ENCODE peak calls at places on chromosomes 6 and 20, in ten cellular contexts. One of them, this sample, is unnamed.

GRCh38 chr20:17808782-17809181 is 109.0 kb downstream of the BANF2 start:
- DNase-seq in fibroblast of mammary gland: no peak
- DNase-seq in amniotic stem cell: no peak
- DNase-seq in hippocampal formation: no peak
- DNase-seq in stimulated activated CD4-positive, alpha-beta T cell treated with anti-CD3 and anti-CD28 coated beads, Interleukin-1b, Interleukin-23, amount 100 ng/mL, for 24 hours: no peak
- DNase-seq in posterior vena cava: peak; percentile 49
- DNase-seq in M059J: no peak
- DNase-seq in GM12892: no peak
- DNase-seq in fibroblast of gingiva: no peak
- DNase-seq in effector memory CD4-positive, alpha-beta T cell: no peak
- DNase-seq in this sample: no peak

GRCh38 chr6:77502966-77503365 is 39.7 kb upstream of the HTR1B start:
- DNase-seq in fibroblast of gingiva: no peak
- DNase-seq in fibroblast of mammary gland: no peak
- DNase-seq in hippocampal formation: no peak
- DNase-seq in stimulated activated CD4-positive, alpha-beta T cell treated with anti-CD3 and anti-CD28 coated beads, Interleukin-1b, Interleukin-23, amount 100 ng/mL, for 24 hours: no peak
- DNase-seq in amniotic stem cell: no peak
- DNase-seq in effector memory CD4-positive, alpha-beta T cell: no peak
- DNase-seq in GM12892: no peak
- DNase-seq in M059J: peak; percentile 41
- DNase-seq in posterior vena cava: no peak
- DNase-seq in this sample: no peak

GRCh38 chr6:113697642-113698410 is 159.3 kb upstream of the MARCKS start:
- DNase-seq in fibroblast of gingiva: peak; percentile 82
- DNase-seq in effector memory CD4-positive, alpha-beta T cell: no peak
- DNase-seq in M059J: peak; percentile 97
- DNase-seq in stimulated activated CD4-positive, alpha-beta T cell treated with anti-CD3 and anti-CD28 coated beads, Interleukin-1b, Interleukin-23, amount 100 ng/mL, for 24 hours: no peak
- DNase-seq in hippocampal formation: no peak
- DNase-seq in amniotic stem cell: peak; percentile 22
- DNase-seq in fibroblast of mammary gland: peak; percentile 93
- DNase-seq in GM12892: no peak
- DNase-seq in posterior vena cava: no peak
- DNase-seq in this sample: peak; percentile 94

GRCh38 chr6:108323710-108324109 is 28.9 kb downstream of the AFG1L start:
- DNase-seq in GM12892: no peak
- DNase-seq in effector memory CD4-positive, alpha-beta T cell: no peak
- DNase-seq in M059J: no peak
- DNase-seq in fibroblast of mammary gland: no peak
- DNase-seq in hippocampal formation: no peak
- DNase-seq in stimulated activated CD4-positive, alpha-beta T cell treated with anti-CD3 and anti-CD28 coated beads, Interleukin-1b, Interleukin-23, amount 100 ng/mL, for 24 hours: no peak
- DNase-seq in amniotic stem cell: no peak
- DNase-seq in posterior vena cava: no peak
- DNase-seq in fibroblast of gingiva: no peak
- DNase-seq in this sample: no peak

GRCh38 chr6:7273709-7274108 is 39.3 kb downstream of the SSR1 start:
- DNase-seq in fibroblast of mammary gland: no peak
- DNase-seq in GM12892: no peak
- DNase-seq in posterior vena cava: no peak
- DNase-seq in M059J: no peak
- DNase-seq in hippocampal formation: no peak
- DNase-seq in stimulated activated CD4-positive, alpha-beta T cell treated with anti-CD3 and anti-CD28 coated beads, Interleukin-1b, Interleukin-23, amount 100 ng/mL, for 24 hours: no peak
- DNase-seq in fibroblast of gingiva: no peak
- DNase-seq in effector memory CD4-positive, alpha-beta T cell: no peak
- DNase-seq in amniotic stem cell: no peak
- DNase-seq in this sample: no peak

GRCh38 chr6:75234126-75234865 is 9.3 kb downstream of the COX7A2 start:
- DNase-seq in amniotic stem cell: no peak
- DNase-seq in posterior vena cava: no peak
- DNase-seq in stimulated activated CD4-positive, alpha-beta T cell treated with anti-CD3 and anti-CD28 coated beads, Interleukin-1b, Interleukin-23, amount 100 ng/mL, for 24 hours: no peak
- DNase-seq in fibroblast of mammary gland: no peak
- DNase-seq in M059J: no peak
- DNase-seq in effector memory CD4-positive, alpha-beta T cell: no peak
- DNase-seq in hippocampal formation: peak; percentile 25
- DNase-seq in GM12892: no peak
- DNase-seq in fibroblast of gingiva: peak; percentile 73
- DNase-seq in this sample: no peak

GRCh38 chr6:10421508-10422281 is 6.8 kb upstream of the TFAP2A start:
- DNase-seq in amniotic stem cell: no peak
- DNase-seq in effector memory CD4-positive, alpha-beta T cell: no peak
- DNase-seq in hippocampal formation: no peak
- DNase-seq in GM12892: no peak
- DNase-seq in stimulated activated CD4-positive, alpha-beta T cell treated with anti-CD3 and anti-CD28 coated beads, Interleukin-1b, Interleukin-23, amount 100 ng/mL, for 24 hours: no peak
- DNase-seq in fibroblast of mammary gland: no peak
- DNase-seq in M059J: no peak
- DNase-seq in posterior vena cava: no peak
- DNase-seq in fibroblast of gingiva: no peak
- DNase-seq in this sample: no peak

GRCh38 chr6:159110013-159110412 is 59.2 kb upstream of the FNDC1 start:
- DNase-seq in amniotic stem cell: no peak
- DNase-seq in M059J: peak; percentile 54
- DNase-seq in GM12892: no peak
- DNase-seq in stimulated activated CD4-positive, alpha-beta T cell treated with anti-CD3 and anti-CD28 coated beads, Interleukin-1b, Interleukin-23, amount 100 ng/mL, for 24 hours: no peak
- DNase-seq in hippocampal formation: no peak
- DNase-seq in effector memory CD4-positive, alpha-beta T cell: no peak
- DNase-seq in fibroblast of mammary gland: peak; percentile 66
- DNase-seq in posterior vena cava: no peak
- DNase-seq in fibroblast of gingiva: peak; percentile 17
- DNase-seq in this sample: peak; percentile 61

GRCh38 chr20:47843886-47844567 is 58.7 kb upstream of the SULF2 start:
- DNase-seq in posterior vena cava: no peak
- DNase-seq in fibroblast of mammary gland: no peak
- DNase-seq in stimulated activated CD4-positive, alpha-beta T cell treated with anti-CD3 and anti-CD28 coated beads, Interleukin-1b, Interleukin-23, amount 100 ng/mL, for 24 hours: no peak
- DNase-seq in hippocampal formation: no peak
- DNase-seq in M059J: peak; percentile 83
- DNase-seq in amniotic stem cell: no peak
- DNase-seq in fibroblast of gingiva: no peak
- DNase-seq in effector memory CD4-positive, alpha-beta T cell: no peak
- DNase-seq in GM12892: no peak
- DNase-seq in this sample: no peak

GRCh38 chr6:10633216-10633615 is 61.2 kb downstream of the C6orf52 start:
- DNase-seq in posterior vena cava: no peak
- DNase-seq in fibroblast of gingiva: peak; percentile 25
- DNase-seq in GM12892: peak; percentile 20
- DNase-seq in hippocampal formation: no peak
- DNase-seq in M059J: peak; percentile 98
- DNase-seq in effector memory CD4-positive, alpha-beta T cell: no peak
- DNase-seq in amniotic stem cell: no peak
- DNase-seq in stimulated activated CD4-positive, alpha-beta T cell treated with anti-CD3 and anti-CD28 coated beads, Interleukin-1b, Interleukin-23, amount 100 ng/mL, for 24 hours: no peak
- DNase-seq in fibroblast of mammary gland: peak; percentile 91
- DNase-seq in this sample: peak; percentile 100

GRCh38 chr6:121366184-121366521 is 31.9 kb upstream of the TBC1D32 start:
- DNase-seq in M059J: no peak
- DNase-seq in fibroblast of gingiva: no peak
- DNase-seq in posterior vena cava: no peak
- DNase-seq in effector memory CD4-positive, alpha-beta T cell: no peak
- DNase-seq in GM12892: no peak
- DNase-seq in stimulated activated CD4-positive, alpha-beta T cell treated with anti-CD3 and anti-CD28 coated beads, Interleukin-1b, Interleukin-23, amount 100 ng/mL, for 24 hours: no peak
- DNase-seq in amniotic stem cell: no peak
- DNase-seq in hippocampal formation: no peak
- DNase-seq in fibroblast of mammary gland: no peak
- DNase-seq in this sample: no peak

GRCh38 chr6:27091661-27092315 is 155.7 kb upstream of the PRSS16 start:
- DNase-seq in effector memory CD4-positive, alpha-beta T cell: no peak
- DNase-seq in GM12892: peak; percentile 22
- DNase-seq in amniotic stem cell: peak; percentile 79
- DNase-seq in fibroblast of gingiva: peak; percentile 86
- DNase-seq in stimulated activated CD4-positive, alpha-beta T cell treated with anti-CD3 and anti-CD28 coated beads, Interleukin-1b, Interleukin-23, amount 100 ng/mL, for 24 hours: no peak
- DNase-seq in posterior vena cava: no peak
- DNase-seq in hippocampal formation: no peak
- DNase-seq in M059J: peak; percentile 95
- DNase-seq in fibroblast of mammary gland: peak; percentile 95
- DNase-seq in this sample: peak; percentile 15

GRCh38 chr6:164085552-164086325 is 671.2 kb downstream of the QKI start:
- DNase-seq in posterior vena cava: peak; percentile 95
- DNase-seq in amniotic stem cell: no peak
- DNase-seq in fibroblast of mammary gland: peak; percentile 82
- DNase-seq in fibroblast of gingiva: no peak
- DNase-seq in effector memory CD4-positive, alpha-beta T cell: no peak
- DNase-seq in stimulated activated CD4-positive, alpha-beta T cell treated with anti-CD3 and anti-CD28 coated beads, Interleukin-1b, Interleukin-23, amount 100 ng/mL, for 24 hours: no peak
- DNase-seq in hippocampal formation: peak; percentile 98
- DNase-seq in M059J: peak; percentile 81
- DNase-seq in GM12892: no peak
- DNase-seq in this sample: no peak

GRCh38 chr6:133594551-133594950 is 294.4 kb upstream of the TCF21 start:
- DNase-seq in amniotic stem cell: no peak
- DNase-seq in fibroblast of gingiva: no peak
- DNase-seq in hippocampal formation: no peak
- DNase-seq in fibroblast of mammary gland: peak; percentile 48
- DNase-seq in stimulated activated CD4-positive, alpha-beta T cell treated with anti-CD3 and anti-CD28 coated beads, Interleukin-1b, Interleukin-23, amount 100 ng/mL, for 24 hours: no peak
- DNase-seq in M059J: peak; percentile 43
- DNase-seq in posterior vena cava: no peak
- DNase-seq in effector memory CD4-positive, alpha-beta T cell: no peak
- DNase-seq in GM12892: no peak
- DNase-seq in this sample: no peak

GRCh38 chr6:42378125-42378524 is 73.6 kb downstream of the TRERF1 start:
- DNase-seq in effector memory CD4-positive, alpha-beta T cell: no peak
- DNase-seq in amniotic stem cell: no peak
- DNase-seq in fibroblast of mammary gland: no peak
- DNase-seq in fibroblast of gingiva: no peak
- DNase-seq in hippocampal formation: no peak
- DNase-seq in M059J: no peak
- DNase-seq in stimulated activated CD4-positive, alpha-beta T cell treated with anti-CD3 and anti-CD28 coated beads, Interleukin-1b, Interleukin-23, amount 100 ng/mL, for 24 hours: no peak
- DNase-seq in GM12892: no peak
- DNase-seq in posterior vena cava: no peak
- DNase-seq in this sample: no peak

GRCh38 chr6:24494726-24495515 is at the start of gene ALDH5A1:
- DNase-seq in posterior vena cava: peak; percentile 91
- DNase-seq in fibroblast of mammary gland: peak; percentile 42
- DNase-seq in stimulated activated CD4-positive, alpha-beta T cell treated with anti-CD3 and anti-CD28 coated beads, Interleukin-1b, Interleukin-23, amount 100 ng/mL, for 24 hours: peak; percentile 50
- DNase-seq in effector memory CD4-positive, alpha-beta T cell: peak; percentile 36
- DNase-seq in fibroblast of gingiva: peak; percentile 32
- DNase-seq in M059J: peak; percentile 56
- DNase-seq in GM12892: peak; percentile 66
- DNase-seq in amniotic stem cell: peak; percentile 38
- DNase-seq in hippocampal formation: peak; percentile 59
- DNase-seq in this sample: peak; percentile 78

GRCh38 chr6:3895303-3895635 is 46.1 kb downstream of the FAM50B start:
- DNase-seq in posterior vena cava: no peak
- DNase-seq in fibroblast of gingiva: no peak
- DNase-seq in amniotic stem cell: no peak
- DNase-seq in M059J: no peak
- DNase-seq in GM12892: no peak
- DNase-seq in effector memory CD4-positive, alpha-beta T cell: no peak
- DNase-seq in stimulated activated CD4-positive, alpha-beta T cell treated with anti-CD3 and anti-CD28 coated beads, Interleukin-1b, Interleukin-23, amount 100 ng/mL, for 24 hours: no peak
- DNase-seq in hippocampal formation: no peak
- DNase-seq in fibroblast of mammary gland: no peak
- DNase-seq in this sample: no peak

GRCh38 chr6:39214846-39215639 is 14.2 kb downstream of the KCNK5 start:
- DNase-seq in M059J: no peak
- DNase-seq in GM12892: no peak
- DNase-seq in stimulated activated CD4-positive, alpha-beta T cell treated with anti-CD3 and anti-CD28 coated beads, Interleukin-1b, Interleukin-23, amount 100 ng/mL, for 24 hours: no peak
- DNase-seq in amniotic stem cell: no peak
- DNase-seq in effector memory CD4-positive, alpha-beta T cell: no peak
- DNase-seq in posterior vena cava: no peak
- DNase-seq in hippocampal formation: no peak
- DNase-seq in fibroblast of mammary gland: no peak
- DNase-seq in fibroblast of gingiva: no peak
- DNase-seq in this sample: no peak

GRCh38 chr20:32570401-32571190 is 14.5 kb downstream of the NOL4L start:
- DNase-seq in fibroblast of gingiva: no peak
- DNase-seq in posterior vena cava: no peak
- DNase-seq in effector memory CD4-positive, alpha-beta T cell: no peak
- DNase-seq in hippocampal formation: no peak
- DNase-seq in M059J: peak; percentile 51
- DNase-seq in stimulated activated CD4-positive, alpha-beta T cell treated with anti-CD3 and anti-CD28 coated beads, Interleukin-1b, Interleukin-23, amount 100 ng/mL, for 24 hours: no peak
- DNase-seq in amniotic stem cell: no peak
- DNase-seq in GM12892: no peak
- DNase-seq in fibroblast of mammary gland: no peak
- DNase-seq in this sample: no peak

GRCh38 chr20:16806886-16807285 is 58.7 kb downstream of the OTOR start:
- DNase-seq in fibroblast of mammary gland: peak; percentile 9
- DNase-seq in fibroblast of gingiva: no peak
- DNase-seq in M059J: peak; percentile 49
- DNase-seq in stimulated activated CD4-positive, alpha-beta T cell treated with anti-CD3 and anti-CD28 coated beads, Interleukin-1b, Interleukin-23, amount 100 ng/mL, for 24 hours: no peak
- DNase-seq in amniotic stem cell: no peak
- DNase-seq in hippocampal formation: no peak
- DNase-seq in GM12892: no peak
- DNase-seq in effector memory CD4-positive, alpha-beta T cell: no peak
- DNase-seq in posterior vena cava: no peak
- DNase-seq in this sample: no peak

GRCh38 chr6:121539537-121539936 is 104.1 kb downstream of the GJA1 start:
- DNase-seq in posterior vena cava: no peak
- DNase-seq in stimulated activated CD4-positive, alpha-beta T cell treated with anti-CD3 and anti-CD28 coated beads, Interleukin-1b, Interleukin-23, amount 100 ng/mL, for 24 hours: no peak
- DNase-seq in fibroblast of gingiva: no peak
- DNase-seq in amniotic stem cell: no peak
- DNase-seq in GM12892: no peak
- DNase-seq in hippocampal formation: no peak
- DNase-seq in M059J: no peak
- DNase-seq in fibroblast of mammary gland: no peak
- DNase-seq in effector memory CD4-positive, alpha-beta T cell: no peak
- DNase-seq in this sample: no peak

GRCh38 chr20:62627901-62628612 is 14.2 kb upstream of the SLCO4A1 start:
- DNase-seq in stimulated activated CD4-positive, alpha-beta T cell treated with anti-CD3 and anti-CD28 coated beads, Interleukin-1b, Interleukin-23, amount 100 ng/mL, for 24 hours: no peak
- DNase-seq in fibroblast of mammary gland: peak; percentile 53
- DNase-seq in amniotic stem cell: no peak
- DNase-seq in GM12892: peak; percentile 50
- DNase-seq in hippocampal formation: no peak
- DNase-seq in effector memory CD4-positive, alpha-beta T cell: no peak
- DNase-seq in M059J: peak; percentile 98
- DNase-seq in posterior vena cava: no peak
- DNase-seq in fibroblast of gingiva: peak; percentile 71
- DNase-seq in this sample: no peak

GRCh38 chr6:75546401-75546800 is 52.8 kb upstream of the FILIP1 start:
- DNase-seq in GM12892: no peak
- DNase-seq in posterior vena cava: no peak
- DNase-seq in hippocampal formation: no peak
- DNase-seq in amniotic stem cell: no peak
- DNase-seq in fibroblast of mammary gland: peak; percentile 56
- DNase-seq in stimulated activated CD4-positive, alpha-beta T cell treated with anti-CD3 and anti-CD28 coated beads, Interleukin-1b, Interleukin-23, amount 100 ng/mL, for 24 hours: no peak
- DNase-seq in M059J: peak; percentile 53
- DNase-seq in fibroblast of gingiva: peak; percentile 20
- DNase-seq in effector memory CD4-positive, alpha-beta T cell: no peak
- DNase-seq in this sample: peak; percentile 48